ENCODE peak calls at places on chromosomes 12 and 14, in five cellular contexts. One of them, this sample, is unnamed.

GRCh38 chr12:123384318-123384993 is 524 bp downstream of the KMT5A start:
- DNase-seq in stimulated activated CD4-positive, alpha-beta T cell treated with anti-CD3 and anti-CD28 coated beads, Interleukin-15, amount 100 ng/mL, for 1 hour: no peak
- DNase-seq in T-helper 2 cell: no peak
- DNase-seq in progenitor cell of endocrine pancreas: peak
- DNase-seq in germinal center: peak
- DNase-seq in this sample: no peak

GRCh38 chr14:101705733-101706508 is 55.6 kb upstream of the PPP2R5C start:
- DNase-seq in progenitor cell of endocrine pancreas: no peak
- DNase-seq in stimulated activated CD4-positive, alpha-beta T cell treated with anti-CD3 and anti-CD28 coated beads, Interleukin-15, amount 100 ng/mL, for 1 hour: peak
- DNase-seq in T-helper 2 cell: peak
- DNase-seq in germinal center: peak
- DNase-seq in this sample: peak

GRCh38 chr12:42617622-42618021 is 28.1 kb upstream of the PRICKLE1 start:
- DNase-seq in T-helper 2 cell: no peak
- DNase-seq in stimulated activated CD4-positive, alpha-beta T cell treated with anti-CD3 and anti-CD28 coated beads, Interleukin-15, amount 100 ng/mL, for 1 hour: no peak
- DNase-seq in germinal center: no peak
- DNase-seq in progenitor cell of endocrine pancreas: no peak
- DNase-seq in this sample: no peak

GRCh38 chr14:75340921-75341320 is 62.3 kb downstream of the FOS start:
- DNase-seq in stimulated activated CD4-positive, alpha-beta T cell treated with anti-CD3 and anti-CD28 coated beads, Interleukin-15, amount 100 ng/mL, for 1 hour: no peak
- DNase-seq in progenitor cell of endocrine pancreas: no peak
- DNase-seq in germinal center: peak
- DNase-seq in T-helper 2 cell: no peak
- DNase-seq in this sample: no peak

GRCh38 chr12:52817699-52818238 is 3.9 kb upstream of the KRT4 start:
- DNase-seq in progenitor cell of endocrine pancreas: no peak
- DNase-seq in stimulated activated CD4-positive, alpha-beta T cell treated with anti-CD3 and anti-CD28 coated beads, Interleukin-15, amount 100 ng/mL, for 1 hour: no peak
- DNase-seq in germinal center: no peak
- DNase-seq in T-helper 2 cell: no peak
- DNase-seq in this sample: no peak

GRCh38 chr12:39872425-39872824 is 233.5 kb downstream of the SLC2A13 start:
- DNase-seq in stimulated activated CD4-positive, alpha-beta T cell treated with anti-CD3 and anti-CD28 coated beads, Interleukin-15, amount 100 ng/mL, for 1 hour: no peak
- DNase-seq in progenitor cell of endocrine pancreas: no peak
- DNase-seq in germinal center: no peak
- DNase-seq in T-helper 2 cell: no peak
- DNase-seq in this sample: no peak

GRCh38 chr14:29216774-29217232 is 450.2 kb downstream of the FOXG1 start:
- DNase-seq in progenitor cell of endocrine pancreas: no peak
- DNase-seq in germinal center: no peak
- DNase-seq in T-helper 2 cell: no peak
- DNase-seq in stimulated activated CD4-positive, alpha-beta T cell treated with anti-CD3 and anti-CD28 coated beads, Interleukin-15, amount 100 ng/mL, for 1 hour: no peak
- DNase-seq in this sample: no peak

GRCh38 chr14:95156765-95157194 is 549 bp downstream of the DICER1 start:
- DNase-seq in progenitor cell of endocrine pancreas: peak
- DNase-seq in T-helper 2 cell: peak
- DNase-seq in stimulated activated CD4-positive, alpha-beta T cell treated with anti-CD3 and anti-CD28 coated beads, Interleukin-15, amount 100 ng/mL, for 1 hour: peak
- DNase-seq in germinal center: peak
- DNase-seq in this sample: peak

GRCh38 chr12:26524862-26525465 is 308.0 kb downstream of the ITPR2 start:
- DNase-seq in progenitor cell of endocrine pancreas: no peak
- DNase-seq in germinal center: peak
- DNase-seq in stimulated activated CD4-positive, alpha-beta T cell treated with anti-CD3 and anti-CD28 coated beads, Interleukin-15, amount 100 ng/mL, for 1 hour: no peak
- DNase-seq in T-helper 2 cell: no peak
- DNase-seq in this sample: no peak

GRCh38 chr14:93090826-93091583 is 24.7 kb downstream of the ITPK1 start:
- DNase-seq in stimulated activated CD4-positive, alpha-beta T cell treated with anti-CD3 and anti-CD28 coated beads, Interleukin-15, amount 100 ng/mL, for 1 hour: no peak
- DNase-seq in germinal center: no peak
- DNase-seq in T-helper 2 cell: no peak
- DNase-seq in progenitor cell of endocrine pancreas: no peak
- DNase-seq in this sample: no peak

GRCh38 chr12:10559241-10559640 is 53.6 kb downstream of the EIF2S3B start:
- DNase-seq in T-helper 2 cell: no peak
- DNase-seq in stimulated activated CD4-positive, alpha-beta T cell treated with anti-CD3 and anti-CD28 coated beads, Interleukin-15, amount 100 ng/mL, for 1 hour: no peak
- DNase-seq in progenitor cell of endocrine pancreas: no peak
- DNase-seq in germinal center: no peak
- DNase-seq in this sample: peak

GRCh38 chr14:51521764-51522163 is 129.9 kb upstream of the FRMD6 start:
- DNase-seq in stimulated activated CD4-positive, alpha-beta T cell treated with anti-CD3 and anti-CD28 coated beads, Interleukin-15, amount 100 ng/mL, for 1 hour: no peak
- DNase-seq in germinal center: no peak
- DNase-seq in T-helper 2 cell: no peak
- DNase-seq in progenitor cell of endocrine pancreas: no peak
- DNase-seq in this sample: no peak

GRCh38 chr14:32259368-32260013 is 56.4 kb upstream of the RNU6-8 start:
- DNase-seq in progenitor cell of endocrine pancreas: no peak
- DNase-seq in germinal center: no peak
- DNase-seq in T-helper 2 cell: no peak
- DNase-seq in stimulated activated CD4-positive, alpha-beta T cell treated with anti-CD3 and anti-CD28 coated beads, Interleukin-15, amount 100 ng/mL, for 1 hour: no peak
- DNase-seq in this sample: no peak

GRCh38 chr14:26548431-26548830 is 49.4 kb downstream of the NOVA1 start:
- DNase-seq in progenitor cell of endocrine pancreas: no peak
- DNase-seq in T-helper 2 cell: no peak
- DNase-seq in germinal center: no peak
- DNase-seq in stimulated activated CD4-positive, alpha-beta T cell treated with anti-CD3 and anti-CD28 coated beads, Interleukin-15, amount 100 ng/mL, for 1 hour: no peak
- DNase-seq in this sample: no peak

GRCh38 chr12:52007982-52008510 is 1.3 kb downstream of the TAMALIN start:
- DNase-seq in T-helper 2 cell: no peak
- DNase-seq in stimulated activated CD4-positive, alpha-beta T cell treated with anti-CD3 and anti-CD28 coated beads, Interleukin-15, amount 100 ng/mL, for 1 hour: no peak
- DNase-seq in progenitor cell of endocrine pancreas: no peak
- DNase-seq in germinal center: no peak
- DNase-seq in this sample: no peak

GRCh38 chr14:71668186-71668912 is 263.9 kb upstream of the RGS6 start:
- DNase-seq in T-helper 2 cell: no peak
- DNase-seq in germinal center: no peak
- DNase-seq in stimulated activated CD4-positive, alpha-beta T cell treated with anti-CD3 and anti-CD28 coated beads, Interleukin-15, amount 100 ng/mL, for 1 hour: no peak
- DNase-seq in progenitor cell of endocrine pancreas: no peak
- DNase-seq in this sample: no peak

GRCh38 chr14:92877757-92878431 is 45.1 kb upstream of the CHGA start:
- DNase-seq in T-helper 2 cell: no peak
- DNase-seq in germinal center: no peak
- DNase-seq in progenitor cell of endocrine pancreas: no peak
- DNase-seq in stimulated activated CD4-positive, alpha-beta T cell treated with anti-CD3 and anti-CD28 coated beads, Interleukin-15, amount 100 ng/mL, for 1 hour: no peak
- DNase-seq in this sample: no peak

GRCh38 chr14:105456736-105457703 is 17.6 kb upstream of the CRIP2 start:
- DNase-seq in stimulated activated CD4-positive, alpha-beta T cell treated with anti-CD3 and anti-CD28 coated beads, Interleukin-15, amount 100 ng/mL, for 1 hour: no peak
- DNase-seq in T-helper 2 cell: no peak
- DNase-seq in progenitor cell of endocrine pancreas: no peak
- DNase-seq in germinal center: no peak
- DNase-seq in this sample: no peak

GRCh38 chr12:92930421-92930820 is 1.3 kb upstream of the EEA1 start:
- DNase-seq in germinal center: no peak
- DNase-seq in T-helper 2 cell: no peak
- DNase-seq in progenitor cell of endocrine pancreas: no peak
- DNase-seq in stimulated activated CD4-positive, alpha-beta T cell treated with anti-CD3 and anti-CD28 coated beads, Interleukin-15, amount 100 ng/mL, for 1 hour: no peak
- DNase-seq in this sample: no peak

GRCh38 chr14:75267141-75267601 is 11.5 kb upstream of the FOS start:
- DNase-seq in germinal center: no peak
- DNase-seq in progenitor cell of endocrine pancreas: no peak
- DNase-seq in stimulated activated CD4-positive, alpha-beta T cell treated with anti-CD3 and anti-CD28 coated beads, Interleukin-15, amount 100 ng/mL, for 1 hour: no peak
- DNase-seq in T-helper 2 cell: no peak
- DNase-seq in this sample: no peak

GRCh38 chr14:34930591-34931069 is 52.2 kb upstream of the SRP54 start:
- DNase-seq in progenitor cell of endocrine pancreas: no peak
- DNase-seq in stimulated activated CD4-positive, alpha-beta T cell treated with anti-CD3 and anti-CD28 coated beads, Interleukin-15, amount 100 ng/mL, for 1 hour: no peak
- DNase-seq in T-helper 2 cell: no peak
- DNase-seq in germinal center: peak
- DNase-seq in this sample: no peak

GRCh38 chr12:63958876-63959275 is 114.4 kb downstream of the SRGAP1 start:
- DNase-seq in germinal center: no peak
- DNase-seq in stimulated activated CD4-positive, alpha-beta T cell treated with anti-CD3 and anti-CD28 coated beads, Interleukin-15, amount 100 ng/mL, for 1 hour: no peak
- DNase-seq in progenitor cell of endocrine pancreas: no peak
- DNase-seq in T-helper 2 cell: no peak
- DNase-seq in this sample: no peak

GRCh38 chr12:112808176-112808575 is 16.6 kb downstream of the RPH3A start:
- DNase-seq in germinal center: no peak
- DNase-seq in stimulated activated CD4-positive, alpha-beta T cell treated with anti-CD3 and anti-CD28 coated beads, Interleukin-15, amount 100 ng/mL, for 1 hour: no peak
- DNase-seq in progenitor cell of endocrine pancreas: no peak
- DNase-seq in T-helper 2 cell: no peak
- DNase-seq in this sample: no peak

GRCh38 chr12:123269395-123269892 is 2.2 kb downstream of the CDK2AP1 start:
- DNase-seq in germinal center: peak
- DNase-seq in stimulated activated CD4-positive, alpha-beta T cell treated with anti-CD3 and anti-CD28 coated beads, Interleukin-15, amount 100 ng/mL, for 1 hour: no peak
- DNase-seq in T-helper 2 cell: no peak
- DNase-seq in progenitor cell of endocrine pancreas: peak
- DNase-seq in this sample: peak

GRCh38 chr14:87852107-87852506 is 140.9 kb downstream of the GALC start:
- DNase-seq in stimulated activated CD4-positive, alpha-beta T cell treated with anti-CD3 and anti-CD28 coated beads, Interleukin-15, amount 100 ng/mL, for 1 hour: no peak
- DNase-seq in T-helper 2 cell: no peak
- DNase-seq in germinal center: no peak
- DNase-seq in progenitor cell of endocrine pancreas: no peak
- DNase-seq in this sample: no peak

This sample was measured in T-cell.